ENCODE peak calls at places on chromosomes 13 and 19, in five cellular contexts. One of them, this sample, is unnamed.

GRCh38 chr19:27966390-27966816 is 1246.5 kb downstream of the UQCRFS1 start:
- DNase-seq in neuronal stem cell: no peak
- DNase-seq in IMR-90: no peak
- DNase-seq in H9: no peak
- DNase-seq in mesenchymal stem cell: no peak
- DNase-seq in this sample: peak; percentile 31

GRCh38 chr13:56718791-56719190 is 421.9 kb upstream of the PRR20A start:
- DNase-seq in neuronal stem cell: no peak
- DNase-seq in IMR-90: no peak
- DNase-seq in H9: no peak
- DNase-seq in mesenchymal stem cell: no peak
- DNase-seq in this sample: no peak

GRCh38 chr19:28612275-28612769 is 600.6 kb downstream of the UQCRFS1 start:
- DNase-seq in neuronal stem cell: no peak
- DNase-seq in IMR-90: no peak
- DNase-seq in H9: no peak
- DNase-seq in mesenchymal stem cell: no peak
- DNase-seq in this sample: no peak

GRCh38 chr19:10173527-10173926 is 21.2 kb downstream of the DNMT1 start:
- DNase-seq in neuronal stem cell: no peak
- DNase-seq in IMR-90: peak; percentile 50
- DNase-seq in H9: no peak
- DNase-seq in mesenchymal stem cell: peak; percentile 12
- DNase-seq in this sample: peak; percentile 55

GRCh38 chr19:23075031-23075733 is 41.6 kb upstream of the ZNF730 start:
- DNase-seq in neuronal stem cell: peak; percentile 81
- DNase-seq in IMR-90: peak; percentile 72
- DNase-seq in H9: peak; percentile 97
- DNase-seq in mesenchymal stem cell: peak; percentile 82
- DNase-seq in this sample: peak; percentile 78

GRCh38 chr19:58182577-58182988 is 278 bp upstream of the ZNF274 start:
- DNase-seq in neuronal stem cell: no peak
- DNase-seq in IMR-90: no peak
- DNase-seq in H9: no peak
- DNase-seq in mesenchymal stem cell: no peak
- DNase-seq in this sample: no peak

GRCh38 chr19:12757544-12758274 is 6.1 kb downstream of the BEST2 start:
- DNase-seq in neuronal stem cell: peak; percentile 80
- DNase-seq in IMR-90: peak; percentile 61
- DNase-seq in H9: peak; percentile 95
- DNase-seq in mesenchymal stem cell: peak; percentile 77
- DNase-seq in this sample: peak; percentile 95

GRCh38 chr19:2244486-2244885 is 4.6 kb upstream of the AMH start:
- DNase-seq in neuronal stem cell: no peak
- DNase-seq in IMR-90: no peak
- DNase-seq in H9: no peak
- DNase-seq in mesenchymal stem cell: no peak
- DNase-seq in this sample: no peak

GRCh38 chr13:103772576-103772975 is 706.4 kb upstream of the SLC10A2 start:
- DNase-seq in neuronal stem cell: no peak
- DNase-seq in IMR-90: no peak
- DNase-seq in H9: no peak
- DNase-seq in mesenchymal stem cell: no peak
- DNase-seq in this sample: peak; percentile 39

GRCh38 chr19:52638601-52639000 is 446 bp upstream of the ZNF83 start:
- DNase-seq in neuronal stem cell: no peak
- DNase-seq in IMR-90: peak; percentile 69
- DNase-seq in H9: no peak
- DNase-seq in mesenchymal stem cell: no peak
- DNase-seq in this sample: peak; percentile 54

GRCh38 chr19:7377196-7377595 is 28.5 kb downstream of the ARHGEF18 start:
- DNase-seq in neuronal stem cell: no peak
- DNase-seq in IMR-90: no peak
- DNase-seq in H9: no peak
- DNase-seq in mesenchymal stem cell: no peak
- DNase-seq in this sample: peak; percentile 85

GRCh38 chr19:44003461-44004134 is 841 bp downstream of the ZNF230 start:
- DNase-seq in neuronal stem cell: no peak
- DNase-seq in IMR-90: no peak
- DNase-seq in H9: no peak
- DNase-seq in mesenchymal stem cell: peak; percentile 47
- DNase-seq in this sample: no peak

GRCh38 chr13:87120476-87120875 is 550.7 kb upstream of the SLITRK5 start:
- DNase-seq in neuronal stem cell: no peak
- DNase-seq in IMR-90: peak; percentile 44
- DNase-seq in H9: no peak
- DNase-seq in mesenchymal stem cell: peak; percentile 22
- DNase-seq in this sample: no peak

GRCh38 chr19:6235031-6235951 is 44.5 kb downstream of the MLLT1 start:
- DNase-seq in neuronal stem cell: no peak
- DNase-seq in IMR-90: no peak
- DNase-seq in H9: no peak
- DNase-seq in mesenchymal stem cell: no peak
- DNase-seq in this sample: no peak
- H3K14ac ChIP-seq in neuronal stem cell: peak overlapping the region; percentile 60
- H3K14ac ChIP-seq in IMR-90: peak overlapping the region; percentile 44
- H3K14ac ChIP-seq in H9: no peak overlapping the region
- H3K14ac ChIP-seq in mesenchymal stem cell: no peak overlapping the region
- H3K14ac ChIP-seq in this sample: no peak overlapping the region

GRCh38 chr19:3984584-3984907 is 717 bp downstream of the EEF2 start:
- DNase-seq in neuronal stem cell: no peak
- DNase-seq in IMR-90: no peak
- DNase-seq in H9: no peak
- DNase-seq in mesenchymal stem cell: no peak
- DNase-seq in this sample: no peak
- H3K4me1 ChIP-seq in neuronal stem cell: peaks cover 13% of the 10 kb centered on the region
- H3K4me1 ChIP-seq in IMR-90: peaks cover 13% of the 10 kb centered on the region
- H3K4me1 ChIP-seq in H9: no peaks in the 10 kb centered on the region
- H3K4me1 ChIP-seq in mesenchymal stem cell: peaks cover 37% of the 10 kb centered on the region
- H3K4me1 ChIP-seq in this sample: peaks cover 11% of the 10 kb centered on the region

GRCh38 chr19:1032264-1032867 is 6.0 kb downstream of the CNN2 start:
- DNase-seq in neuronal stem cell: no peak
- DNase-seq in IMR-90: no peak
- DNase-seq in H9: no peak
- DNase-seq in mesenchymal stem cell: no peak
- DNase-seq in this sample: no peak

GRCh38 chr19:1027953-1028902 is 1.8 kb downstream of the CNN2 start:
- DNase-seq in neuronal stem cell: peak; percentile 79
- DNase-seq in IMR-90: peak; percentile 95
- DNase-seq in H9: peak; percentile 77
- DNase-seq in mesenchymal stem cell: peak; percentile 95
- DNase-seq in this sample: peak; percentile 52

GRCh38 chr19:1026189-1027019 is at the start of gene CNN2:
- DNase-seq in neuronal stem cell: peak; percentile 83
- DNase-seq in IMR-90: peak; percentile 67
- DNase-seq in H9: peak; percentile 87
- DNase-seq in mesenchymal stem cell: peak; percentile 81
- DNase-seq in this sample: peak; percentile 72

GRCh38 chr19:1027020-1027952 is 878 bp downstream of the CNN2 start:
- DNase-seq in neuronal stem cell: peak; percentile 57
- DNase-seq in IMR-90: no peak
- DNase-seq in H9: no peak
- DNase-seq in mesenchymal stem cell: no peak
- DNase-seq in this sample: no peak
- H3K14ac ChIP-seq in neuronal stem cell: peak overlapping the region; percentile 63
- H3K14ac ChIP-seq in IMR-90: peak overlapping the region; percentile 97
- H3K14ac ChIP-seq in H9: peak overlapping the region; percentile 100
- H3K14ac ChIP-seq in mesenchymal stem cell: peak overlapping the region; percentile 95
- H3K14ac ChIP-seq in this sample: peak overlapping the region; percentile 97

GRCh38 chr19:484494-484893 is 11.8 kb upstream of the MADCAM1 start:
- DNase-seq in neuronal stem cell: no peak
- DNase-seq in IMR-90: no peak
- DNase-seq in H9: no peak
- DNase-seq in mesenchymal stem cell: no peak
- DNase-seq in this sample: no peak
- H3K4me1 ChIP-seq in neuronal stem cell: peaks cover 18% of the 10 kb centered on the region
- H3K4me1 ChIP-seq in IMR-90: peaks cover under 1% of the 10 kb centered on the region
- H3K4me1 ChIP-seq in H9: no peaks in the 10 kb centered on the region
- H3K4me1 ChIP-seq in mesenchymal stem cell: peaks cover 29% of the 10 kb centered on the region
- H3K4me1 ChIP-seq in this sample: peaks cover 19% of the 10 kb centered on the region

DNA sequence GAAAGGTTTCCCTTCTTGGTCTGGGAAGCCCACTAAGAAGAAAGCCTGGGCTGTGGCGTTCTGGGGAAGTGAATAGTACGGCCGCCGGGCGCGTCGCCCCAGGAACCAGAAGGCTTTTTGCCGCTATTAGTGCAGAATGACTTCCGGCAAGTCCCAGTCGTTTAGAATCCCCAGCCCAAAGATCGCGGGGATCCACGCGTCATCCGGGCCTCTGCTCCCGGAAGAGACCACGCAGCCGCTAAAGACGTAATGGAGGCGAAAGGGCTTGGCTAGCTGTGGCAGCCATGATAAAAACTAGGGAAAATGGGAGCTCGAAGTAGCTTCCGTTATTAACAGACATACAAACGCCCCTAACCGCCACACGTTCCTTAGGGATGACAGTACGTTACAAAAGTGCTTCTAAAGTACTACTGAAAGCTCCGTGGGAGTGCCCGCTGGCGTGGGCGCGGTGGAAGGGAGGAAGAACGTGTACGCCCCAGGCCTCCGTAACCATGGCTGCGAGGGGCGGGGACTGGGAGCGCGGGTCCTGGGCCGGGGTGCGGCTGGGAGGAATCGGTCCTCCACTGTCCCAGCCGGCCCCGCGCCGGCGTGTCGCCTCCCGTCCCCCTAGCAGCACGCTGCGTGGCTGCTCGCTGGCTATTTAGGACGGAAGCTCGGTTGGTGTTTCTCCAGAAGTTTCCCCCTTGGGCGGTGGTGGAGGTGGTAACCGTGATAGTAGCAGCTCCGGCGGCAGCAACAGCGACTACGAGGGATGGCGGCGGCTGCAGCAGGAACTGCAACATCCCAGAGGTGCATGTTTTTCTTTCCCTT is at the start of gene SUGT1:
- DNase-seq in neuronal stem cell: peak; percentile 95
- DNase-seq in IMR-90: peak; percentile 97
- DNase-seq in H9: peak; percentile 95
- DNase-seq in mesenchymal stem cell: peak; percentile 98
- DNase-seq in this sample: peak; percentile 98
- H3K14ac ChIP-seq in neuronal stem cell: no peak within 1 kb of the TSS
- H3K14ac ChIP-seq in IMR-90: peak within 1 kb of the TSS; percentile 98
- H3K14ac ChIP-seq in H9: peak within 1 kb of the TSS; percentile 98
- H3K14ac ChIP-seq in mesenchymal stem cell: no peak within 1 kb of the TSS
- H3K14ac ChIP-seq in this sample: peak within 1 kb of the TSS; percentile 100

GRCh38 chr19:4014541-4015491 is 7.3 kb downstream of the PIAS4 start:
- DNase-seq in neuronal stem cell: no peak
- DNase-seq in IMR-90: no peak
- DNase-seq in H9: peak; percentile 84
- DNase-seq in mesenchymal stem cell: no peak
- DNase-seq in this sample: no peak

GRCh38 chr19:4013886-4014540 is 6.5 kb downstream of the PIAS4 start:
- DNase-seq in neuronal stem cell: no peak
- DNase-seq in IMR-90: no peak
- DNase-seq in H9: no peak
- DNase-seq in mesenchymal stem cell: no peak
- DNase-seq in this sample: no peak

GRCh38 chr19:4016903-4017638 is 9.5 kb downstream of the PIAS4 start:
- DNase-seq in neuronal stem cell: no peak
- DNase-seq in IMR-90: no peak
- DNase-seq in H9: no peak
- DNase-seq in mesenchymal stem cell: no peak
- DNase-seq in this sample: no peak

GRCh38 chr19:4016486-4016885 is 8.9 kb downstream of the PIAS4 start:
- DNase-seq in neuronal stem cell: no peak
- DNase-seq in IMR-90: no peak
- DNase-seq in H9: no peak
- DNase-seq in mesenchymal stem cell: no peak
- DNase-seq in this sample: no peak

DNA sequence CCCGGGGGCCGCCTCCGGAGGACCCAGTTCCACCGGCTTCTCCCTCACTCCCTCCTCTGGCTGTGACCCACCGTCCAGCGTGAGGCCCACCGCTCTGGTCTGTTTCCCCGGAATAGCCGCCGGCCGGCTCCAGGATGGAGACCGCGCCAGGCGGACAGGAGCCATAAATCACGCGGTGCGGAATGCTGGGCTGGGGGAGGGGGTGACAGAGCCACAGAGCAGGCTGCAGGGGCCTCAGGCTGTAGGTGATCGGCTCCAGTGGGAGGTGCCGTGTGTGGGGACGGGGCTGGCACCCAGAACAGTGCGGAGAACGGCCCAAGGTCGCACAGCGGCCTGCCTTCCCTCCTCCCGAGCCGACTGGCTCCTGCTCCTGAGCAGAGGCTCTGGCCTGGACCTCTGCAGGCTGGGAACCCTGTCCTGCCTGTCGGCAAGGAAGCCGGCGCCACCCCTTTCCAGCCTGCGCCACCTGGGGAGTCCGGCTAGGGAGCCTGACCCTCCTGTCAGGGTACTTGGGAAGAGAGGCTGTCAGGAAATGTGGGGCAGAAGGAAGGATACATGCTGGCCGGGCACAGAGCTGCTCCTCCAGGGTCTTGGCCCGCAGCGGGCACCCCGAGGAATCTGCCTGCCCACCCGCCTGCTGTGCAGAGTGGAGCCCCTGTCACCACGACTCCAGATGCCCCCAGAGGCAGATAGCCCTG is 8.3 kb downstream of the PIAS4 start:
- DNase-seq in neuronal stem cell: no peak
- DNase-seq in IMR-90: no peak
- DNase-seq in H9: no peak
- DNase-seq in mesenchymal stem cell: peak; percentile 30
- DNase-seq in this sample: no peak
- H3K4me1 ChIP-seq in neuronal stem cell: no peaks in the 10 kb centered on the region
- H3K4me1 ChIP-seq in IMR-90: peaks cover 3% of the 10 kb centered on the region
- H3K4me1 ChIP-seq in H9: no peaks in the 10 kb centered on the region
- H3K4me1 ChIP-seq in mesenchymal stem cell: peaks cover 45% of the 10 kb centered on the region
- H3K4me1 ChIP-seq in this sample: peaks cover 28% of the 10 kb centered on the region